ENCODE peak calls at places on chromosomes 3 and 15, in seven cellular contexts. One of them, this sample, is unnamed.
A peak's percentile ranks its signal among the peaks of the same experiment; 100 is the strongest.

GRCh38 chr3:39146083-39146501 is 7.3 kb downstream of the CSRNP1 start:
- DNase-seq in activated CD8-positive, alpha-beta memory T cell treated with anti-CD3 and anti-CD28 coated beads for 48 hours: no peak
- DNase-seq in iPS-NIHi11: no peak
- DNase-seq in AG09319: no peak
- DNase-seq in foreskin fibroblast: no peak
- DNase-seq in epithelial cell of proximal tubule: no peak
- DNase-seq in lung microvascular endothelial cell: peak; percentile 71
- DNase-seq in this sample: no peak

GRCh38 chr3:157310329-157311065 is 126.2 kb upstream of the PTX3 start:
- DNase-seq in activated CD8-positive, alpha-beta memory T cell treated with anti-CD3 and anti-CD28 coated beads for 48 hours: no peak
- DNase-seq in iPS-NIHi11: no peak
- DNase-seq in AG09319: no peak
- DNase-seq in foreskin fibroblast: no peak
- DNase-seq in epithelial cell of proximal tubule: no peak
- DNase-seq in lung microvascular endothelial cell: no peak
- DNase-seq in this sample: no peak

GRCh38 chr15:74545061-74545460 is 4.0 kb downstream of the ARID3B start:
- DNase-seq in activated CD8-positive, alpha-beta memory T cell treated with anti-CD3 and anti-CD28 coated beads for 48 hours: no peak
- DNase-seq in iPS-NIHi11: no peak
- DNase-seq in AG09319: no peak
- DNase-seq in foreskin fibroblast: no peak
- DNase-seq in epithelial cell of proximal tubule: no peak
- DNase-seq in lung microvascular endothelial cell: no peak
- DNase-seq in this sample: no peak

GRCh38 chr3:28989646-28990089 is 291.2 kb upstream of the RBMS3 start:
- DNase-seq in activated CD8-positive, alpha-beta memory T cell treated with anti-CD3 and anti-CD28 coated beads for 48 hours: no peak
- DNase-seq in iPS-NIHi11: no peak
- DNase-seq in AG09319: no peak
- DNase-seq in foreskin fibroblast: peak; percentile 19
- DNase-seq in epithelial cell of proximal tubule: no peak
- DNase-seq in lung microvascular endothelial cell: peak; percentile 24
- DNase-seq in this sample: no peak

GRCh38 chr3:99322551-99322950 is 315.8 kb upstream of the COL8A1 start:
- DNase-seq in activated CD8-positive, alpha-beta memory T cell treated with anti-CD3 and anti-CD28 coated beads for 48 hours: no peak
- DNase-seq in iPS-NIHi11: no peak
- DNase-seq in AG09319: no peak
- DNase-seq in foreskin fibroblast: no peak
- DNase-seq in epithelial cell of proximal tubule: no peak
- DNase-seq in lung microvascular endothelial cell: no peak
- DNase-seq in this sample: no peak

GRCh38 chr3:180048108-180048507 is 11.4 kb upstream of the PEX5L start:
- DNase-seq in activated CD8-positive, alpha-beta memory T cell treated with anti-CD3 and anti-CD28 coated beads for 48 hours: no peak
- DNase-seq in iPS-NIHi11: no peak
- DNase-seq in AG09319: no peak
- DNase-seq in foreskin fibroblast: no peak
- DNase-seq in epithelial cell of proximal tubule: no peak
- DNase-seq in lung microvascular endothelial cell: no peak
- DNase-seq in this sample: no peak

GRCh38 chr15:41790756-41791546 is 16.7 kb downstream of the MAPKBP1 start:
- DNase-seq in activated CD8-positive, alpha-beta memory T cell treated with anti-CD3 and anti-CD28 coated beads for 48 hours: no peak
- DNase-seq in iPS-NIHi11: no peak
- DNase-seq in AG09319: no peak
- DNase-seq in foreskin fibroblast: no peak
- DNase-seq in epithelial cell of proximal tubule: no peak
- DNase-seq in lung microvascular endothelial cell: peak; percentile 73
- DNase-seq in this sample: peak; percentile 69

GRCh38 chr15:41396111-41396510 is 6.2 kb downstream of the NDUFAF1 start:
- DNase-seq in activated CD8-positive, alpha-beta memory T cell treated with anti-CD3 and anti-CD28 coated beads for 48 hours: no peak
- DNase-seq in iPS-NIHi11: no peak
- DNase-seq in AG09319: no peak
- DNase-seq in foreskin fibroblast: no peak
- DNase-seq in epithelial cell of proximal tubule: no peak
- DNase-seq in lung microvascular endothelial cell: no peak
- DNase-seq in this sample: no peak

GRCh38 chr3:42394579-42395288 is 15.7 kb downstream of the LYZL4 start:
- DNase-seq in activated CD8-positive, alpha-beta memory T cell treated with anti-CD3 and anti-CD28 coated beads for 48 hours: no peak
- DNase-seq in iPS-NIHi11: no peak
- DNase-seq in AG09319: no peak
- DNase-seq in foreskin fibroblast: no peak
- DNase-seq in epithelial cell of proximal tubule: no peak
- DNase-seq in lung microvascular endothelial cell: no peak
- DNase-seq in this sample: no peak

GRCh38 chr15:77496710-77497107 is 76.0 kb downstream of the HMG20A start:
- DNase-seq in activated CD8-positive, alpha-beta memory T cell treated with anti-CD3 and anti-CD28 coated beads for 48 hours: peak; percentile 24
- DNase-seq in iPS-NIHi11: peak; percentile 84
- DNase-seq in AG09319: peak; percentile 98
- DNase-seq in foreskin fibroblast: peak; percentile 96
- DNase-seq in epithelial cell of proximal tubule: peak; percentile 81
- DNase-seq in lung microvascular endothelial cell: peak; percentile 86
- DNase-seq in this sample: peak; percentile 92

GRCh38 chr3:10706156-10707088 is 109.6 kb upstream of the SLC6A11 start:
- DNase-seq in activated CD8-positive, alpha-beta memory T cell treated with anti-CD3 and anti-CD28 coated beads for 48 hours: no peak
- DNase-seq in iPS-NIHi11: peak; percentile 33
- DNase-seq in AG09319: no peak
- DNase-seq in foreskin fibroblast: no peak
- DNase-seq in epithelial cell of proximal tubule: no peak
- DNase-seq in lung microvascular endothelial cell: no peak
- DNase-seq in this sample: no peak

This sample was measured in ascending aorta.